ENCODE peak calls at places on chromosome 17, in four cellular contexts. Z is AG20443, H is ELF-1, P is endothelial cell of umbilical vein. Y is an unnamed sample.

GRCh38 chr17:59783221-59784016 is 76.0 kb downstream of the VMP1 start:
- DNase-seq in Z (peak), H (no peak), P (peak), Y (no peak)

GRCh38 chr17:1203111-1203966 is 23.6 kb upstream of the ABR start:
- DNase-seq in P (peak), H (peak), Z (peak), Y (peak)

GRCh38 chr17:82134101-82134500 is 36.1 kb upstream of the FASN start:
- DNase-seq in H (no peak), Z (no peak), P (no peak), Y (no peak)

GRCh38 chr17:73058022-73058421 is 34.5 kb downstream of the SLC39A11 start:
- DNase-seq in H (no peak), P (no peak), Z (no peak), Y (no peak)

GRCh38 chr17:33506889-33507650 is 214.0 kb upstream of the ASIC2 start:
- DNase-seq in H (peak), P (no peak), Z (no peak), Y (peak)

GRCh38 chr17:17681187-17681743 is at the start of gene RAI1:
- DNase-seq in H (peak), P (peak), Z (peak), Y (peak)

GRCh38 chr17:49851387-49852291 is 3.8 kb upstream of the TAC4 start:
- DNase-seq in Z (peak), H (peak), P (peak), Y (peak)

GRCh38 chr17:35022536-35023063 is 40.9 kb downstream of the RFFL start:
- DNase-seq in P (peak), H (no peak), Z (peak), Y (peak)

GRCh38 chr17:40564195-40564882 is 933 bp downstream of the CCR7 start:
- DNase-seq in Z (no peak), H (no peak), P (no peak), Y (no peak)